ENCODE peak calls at places on chromosomes 13 and 19, in nine cellular contexts. Q, S, I, U, R, P, D, A and X are unnamed samples.

GRCh38 chr19:48874309-48875135 is 2.3 kb downstream of the PPP1R15A start:
- DNase-seq in Q (no peak), S (no peak), I (no peak), U (no peak), R (peak; percentile 60), P (peak; percentile 31), D (peak; percentile 57), A (no peak), X (no peak)

GRCh38 chr13:24307211-24308067 is 1.9 kb upstream of the C1QTNF9 start:
- DNase-seq in Q (peak; percentile 17), S (no peak), I (no peak), U (peak; percentile 36), R (no peak), P (no peak), D (no peak), A (no peak), X (no peak)

GRCh38 chr13:70736622-70737317 is 628.5 kb upstream of the KLHL1 start:
- DNase-seq in Q (no peak), S (no peak), I (no peak), U (no peak), R (no peak), P (no peak), D (no peak), A (no peak), X (no peak)

GRCh38 chr19:35513231-35513974 is at the start of gene DMKN:
- DNase-seq in Q (peak; percentile 22), S (no peak), I (no peak), U (peak; percentile 61), R (peak; percentile 97), P (no peak), D (no peak), A (no peak), X (peak; percentile 59)

GRCh38 chr19:41595258-41595889 is 19.4 kb downstream of the CEACAM21 start:
- DNase-seq in Q (peak; percentile 61), S (peak; percentile 38), I (peak; percentile 37), U (peak; percentile 54), R (peak; percentile 88), P (peak; percentile 22), D (no peak), A (peak; percentile 37), X (peak; percentile 61)

GRCh38 chr13:71699342-71699741 is 167.7 kb downstream of the DACH1 start:
- DNase-seq in Q (no peak), S (no peak), I (no peak), U (no peak), R (no peak), P (no peak), D (no peak), A (no peak), X (no peak)

GRCh38 chr19:8655340-8655709 is 24.9 kb downstream of the NFILZ start:
- DNase-seq in Q (no peak), S (peak; percentile 41), I (peak; percentile 12), U (no peak), R (no peak), P (no peak), D (no peak), A (no peak), X (no peak)

GRCh38 chr13:97367427-97367826 is 66.5 kb upstream of the RAP2A start:
- DNase-seq in Q (no peak), S (no peak), I (no peak), U (no peak), R (peak; percentile 80), P (no peak), D (no peak), A (no peak), X (no peak)

GRCh38 chr13:84684804-84685203 is 802.5 kb upstream of the SLITRK1 start:
- DNase-seq in Q (no peak), S (no peak), I (no peak), U (no peak), R (no peak), P (no peak), D (no peak), A (no peak), X (no peak)

GRCh38 chr13:21549633-21550032 is 54.3 kb downstream of the MICU2 start:
- DNase-seq in Q (no peak), S (no peak), I (no peak), U (no peak), R (no peak), P (no peak), D (no peak), A (no peak), X (no peak)

GRCh38 chr19:305240-306150 is 14.3 kb upstream of the PLPP2 start:
- DNase-seq in Q (no peak), S (no peak), I (no peak), U (no peak), R (peak; percentile 81), P (no peak), D (no peak), A (no peak), X (no peak)

GRCh38 chr13:21478881-21479808 is 20.0 kb upstream of the ZDHHC20 start:
- DNase-seq in Q (peak; percentile 72), S (peak; percentile 11), I (no peak), U (no peak), R (peak; percentile 73), P (peak; percentile 59), D (no peak), A (no peak), X (no peak)

GRCh38 chr13:33015275-33015674 is 948 bp upstream of the KL start:
- DNase-seq in Q (no peak), S (no peak), I (no peak), U (no peak), R (no peak), P (peak; percentile 27), D (no peak), A (no peak), X (no peak)

GRCh38 chr19:5691205-5691929 is 1.3 kb downstream of the RPL36 start:
- DNase-seq in Q (no peak), S (peak; percentile 20), I (peak; percentile 28), U (peak; percentile 37), R (peak; percentile 93), P (peak; percentile 33), D (peak; percentile 75), A (peak; percentile 80), X (peak; percentile 79)

GRCh38 chr19:58229255-58229639 is 533 bp downstream of the ZNF544 start:
- DNase-seq in Q (peak; percentile 30), S (no peak), I (no peak), U (peak; percentile 55), R (no peak), P (no peak), D (no peak), A (peak; percentile 41), X (no peak)

GRCh38 chr13:111370147-111370546 is 49.7 kb downstream of the TEX29 start:
- DNase-seq in Q (no peak), S (no peak), I (no peak), U (no peak), R (no peak), P (peak; percentile 1), D (no peak), A (no peak), X (no peak)

GRCh38 chr19:19562665-19563347 is 24.7 kb downstream of the CILP2 start:
- DNase-seq in Q (no peak), S (peak; percentile 22), I (no peak), U (no peak), R (peak; percentile 87), P (no peak), D (no peak), A (no peak), X (no peak)

GRCh38 chr13:59425211-59425721 is 738.5 kb downstream of the DIAPH3 start:
- DNase-seq in Q (no peak), S (no peak), I (no peak), U (no peak), R (no peak), P (no peak), D (no peak), A (no peak), X (no peak)

DNA sequence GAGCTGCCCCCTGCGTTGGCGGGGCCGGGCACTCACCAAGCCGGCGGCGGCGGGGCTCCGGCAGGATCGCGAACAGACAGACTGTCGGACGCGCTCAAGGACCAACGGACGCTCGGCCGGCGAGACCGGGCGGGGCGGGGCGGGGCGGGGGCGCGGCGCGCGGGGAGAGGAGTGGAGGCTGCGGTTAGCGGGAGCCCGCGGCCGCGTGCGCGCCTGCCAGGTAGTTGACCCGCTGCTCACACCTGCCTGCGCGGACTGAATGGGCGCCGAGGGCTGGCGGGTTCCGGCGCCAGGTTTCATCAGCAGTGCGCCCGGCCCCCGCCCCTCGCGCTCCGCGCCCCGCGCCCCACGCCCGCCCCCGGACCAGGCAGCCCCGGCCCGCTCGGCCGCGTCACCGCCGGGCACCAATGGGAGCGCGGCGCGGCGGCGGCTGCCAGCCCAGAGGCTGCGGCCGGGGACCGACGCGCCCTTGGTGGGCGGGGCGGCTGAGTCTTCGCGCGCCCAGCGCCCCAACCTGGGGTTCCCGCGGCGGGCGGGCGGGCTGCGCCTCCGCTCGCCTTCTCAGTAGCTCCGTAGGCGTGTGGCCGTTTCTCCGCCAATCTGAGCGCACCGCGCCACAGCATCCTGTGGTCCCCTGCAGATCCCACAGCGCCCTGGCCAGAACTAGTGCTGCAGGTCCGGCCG is at the start of gene SLC7A1:
- DNase-seq in Q (peak; percentile 70), S (peak; percentile 70), I (peak; percentile 77), U (peak; percentile 92), R (peak; percentile 99), P (peak; percentile 30), D (peak; percentile 54), A (peak; percentile 75), X (no peak)
- H3K27ac ChIP-seq in Q (peak within 1 kb of the TSS; percentile 77), S (peak within 1 kb of the TSS; percentile 73), I (peak within 1 kb of the TSS; percentile 78), U (no peak within 1 kb of the TSS), R (peak within 1 kb of the TSS; percentile 97), P (peak within 1 kb of the TSS; percentile 95), D (peak within 1 kb of the TSS; percentile 86), A (peak within 1 kb of the TSS; percentile 88), X (peak within 1 kb of the TSS; percentile 89)

GRCh38 chr19:3521104-3521445 is 15.0 kb downstream of the FZR1 start:
- DNase-seq in Q (no peak), S (no peak), I (no peak), U (no peak), R (no peak), P (no peak), D (no peak), A (no peak), X (no peak)
- H3K27ac ChIP-seq in Q (no peak overlapping the region), S (no peak overlapping the region), I (peak overlapping the region; percentile 18), U (no peak overlapping the region), R (no peak overlapping the region), P (no peak overlapping the region), D (no peak overlapping the region), A (no peak overlapping the region), X (no peak overlapping the region)

DNA sequence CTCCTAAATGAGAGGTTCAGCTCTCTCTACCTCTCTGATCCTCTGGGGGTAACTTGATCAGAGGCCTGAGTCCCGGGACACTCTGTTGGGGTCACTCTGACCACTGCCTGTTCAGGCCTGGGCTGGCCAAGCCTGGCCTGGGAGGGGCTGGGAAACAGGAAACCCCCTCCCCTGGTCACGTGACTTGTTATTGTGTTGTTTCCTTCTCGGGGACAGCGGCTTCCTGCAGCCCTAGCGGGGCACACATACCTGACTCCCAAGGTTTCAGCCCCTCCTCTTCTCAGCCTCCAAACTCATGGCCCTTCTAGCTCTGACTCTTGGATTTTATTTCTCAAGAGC is at the start of gene USHBP1:
- DNase-seq in Q (peak; percentile 30), S (no peak), I (no peak), U (peak; percentile 88), R (peak; percentile 51), P (no peak), D (no peak), A (peak; percentile 68), X (no peak)
- H3K27ac ChIP-seq in Q (peak within 1 kb of the TSS; percentile 24), S (no peak within 1 kb of the TSS), I (no peak within 1 kb of the TSS), U (peak within 1 kb of the TSS; percentile 53), R (no peak within 1 kb of the TSS), P (no peak within 1 kb of the TSS), D (no peak within 1 kb of the TSS), A (peak within 1 kb of the TSS; percentile 83), X (peak within 1 kb of the TSS; percentile 72)

DNA sequence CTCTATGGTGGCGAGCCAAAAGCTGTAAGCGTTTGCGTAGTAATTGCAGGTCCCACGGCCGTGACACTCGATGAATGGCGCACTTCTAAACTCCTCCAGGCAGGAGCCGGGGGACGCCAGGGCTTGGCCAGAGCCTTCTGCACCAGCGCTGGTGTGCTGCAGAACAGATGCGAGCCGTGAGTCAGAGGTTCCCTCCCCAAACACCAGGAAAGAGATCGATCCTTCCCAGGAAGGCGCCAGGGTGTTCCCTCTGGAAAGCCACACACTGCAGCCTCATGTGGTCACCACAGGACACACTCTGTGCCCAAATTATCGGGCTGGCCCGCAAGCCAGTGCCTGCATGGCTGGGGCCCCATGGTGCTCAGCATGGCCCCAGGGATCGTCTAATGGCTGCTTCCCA is 154.6 kb downstream of the COL4A1 start:
- DNase-seq in Q (no peak), S (no peak), I (no peak), U (no peak), R (peak; percentile 56), P (no peak), D (no peak), A (no peak), X (peak; percentile 56)
- H3K27ac ChIP-seq in Q (no peak overlapping the region), S (no peak overlapping the region), I (no peak overlapping the region), U (no peak overlapping the region), R (no peak overlapping the region), P (no peak overlapping the region), D (no peak overlapping the region), A (no peak overlapping the region), X (no peak overlapping the region)